ENCODE peak calls at places on chromosome 1, in six cellular contexts. M is M059J, A is NCI-H82, Q is NCI-H1417, H is tibial artery, E is fibroblast of mammary gland. K is an unnamed sample.

GRCh38 chr1:52738863-52739406 is 12.7 kb downstream of the ZYG11B start:
- DNase-seq in E (no peak), H (no peak), M (no peak), Q (no peak), A (no peak), K (no peak)

GRCh38 chr1:113192242-113192641 is 119.2 kb downstream of the LRIG2 start:
- DNase-seq in Q (no peak), A (no peak), M (no peak), H (no peak), E (no peak), K (no peak)

GRCh38 chr1:234776256-234776874 is 166.4 kb upstream of the IRF2BP2 start:
- DNase-seq in H (no peak), Q (no peak), E (no peak), M (no peak), A (no peak), K (no peak)

GRCh38 chr1:31412732-31413404 is at the start of gene SERINC2:
- DNase-seq in M (no peak), A (peak; percentile 28), H (no peak), E (no peak), Q (peak; percentile 50), K (no peak)

GRCh38 chr1:184574588-184574987 is 180.1 kb downstream of the EDEM3 start:
- DNase-seq in Q (peak; percentile 34), M (no peak), H (no peak), A (no peak), E (no peak), K (no peak)

GRCh38 chr1:172818841-172819527 is 160.1 kb downstream of the FASLG start:
- DNase-seq in E (peak; percentile 33), A (no peak), H (no peak), M (no peak), Q (no peak), K (peak; percentile 5)

GRCh38 chr1:217494767-217495166 is 136.1 kb downstream of the GPATCH2 start:
- DNase-seq in A (no peak), E (no peak), Q (no peak), M (no peak), H (no peak), K (no peak)

GRCh38 chr1:6234502-6235295 is 1.1 kb downstream of the ICMT start:
- DNase-seq in E (peak; percentile 24), H (no peak), A (no peak), M (peak; percentile 39), Q (no peak), K (no peak)

GRCh38 chr1:103525607-103526507 is at the start of gene RNPC3:
- DNase-seq in Q (peak; percentile 95), A (peak; percentile 96), E (peak; percentile 91), M (peak; percentile 90), H (peak; percentile 93), K (peak; percentile 86)